ENCODE peak calls at places on chromosomes 7 and 10, in seven cellular contexts. One of them, this sample, is unnamed.

GRCh38 chr10:119655566-119656001 is 4.4 kb downstream of the BAG3 start:
- DNase-seq in stimulated activated CD8-positive, alpha-beta memory T cell treated with anti-CD3 and anti-CD28 coated beads, Interleukin-4, amount 100 ng/mL, for 24 hours: no peak
- DNase-seq in A172: peak; percentile 80
- DNase-seq in PC-3: peak; percentile 35
- DNase-seq in progenitor cell of endocrine pancreas: no peak
- DNase-seq in T1000: peak; percentile 73
- DNase-seq in fibroblast of the aortic adventitia: peak; percentile 87
- DNase-seq in this sample: no peak

GRCh38 chr7:12757443-12757842 is 70.0 kb downstream of the ARL4A start:
- DNase-seq in stimulated activated CD8-positive, alpha-beta memory T cell treated with anti-CD3 and anti-CD28 coated beads, Interleukin-4, amount 100 ng/mL, for 24 hours: no peak
- DNase-seq in A172: peak; percentile 79
- DNase-seq in PC-3: peak; percentile 70
- DNase-seq in progenitor cell of endocrine pancreas: no peak
- DNase-seq in T1000: no peak
- DNase-seq in fibroblast of the aortic adventitia: peak; percentile 91
- DNase-seq in this sample: no peak

GRCh38 chr7:19294629-19295028 is 149.4 kb upstream of the FERD3L start:
- DNase-seq in stimulated activated CD8-positive, alpha-beta memory T cell treated with anti-CD3 and anti-CD28 coated beads, Interleukin-4, amount 100 ng/mL, for 24 hours: no peak
- DNase-seq in A172: no peak
- DNase-seq in PC-3: peak; percentile 87
- DNase-seq in progenitor cell of endocrine pancreas: no peak
- DNase-seq in T1000: no peak
- DNase-seq in fibroblast of the aortic adventitia: peak; percentile 38
- DNase-seq in this sample: no peak

GRCh38 chr10:103666109-103666508 is 172.6 kb downstream of the NEURL1 start:
- DNase-seq in stimulated activated CD8-positive, alpha-beta memory T cell treated with anti-CD3 and anti-CD28 coated beads, Interleukin-4, amount 100 ng/mL, for 24 hours: no peak
- DNase-seq in A172: peak; percentile 33
- DNase-seq in PC-3: peak; percentile 20
- DNase-seq in progenitor cell of endocrine pancreas: no peak
- DNase-seq in T1000: no peak
- DNase-seq in fibroblast of the aortic adventitia: peak; percentile 60
- DNase-seq in this sample: peak; percentile 21

GRCh38 chr10:132401396-132402168 is 4.6 kb downstream of the PWWP2B start:
- DNase-seq in stimulated activated CD8-positive, alpha-beta memory T cell treated with anti-CD3 and anti-CD28 coated beads, Interleukin-4, amount 100 ng/mL, for 24 hours: no peak
- DNase-seq in A172: no peak
- DNase-seq in PC-3: no peak
- DNase-seq in progenitor cell of endocrine pancreas: no peak
- DNase-seq in T1000: no peak
- DNase-seq in fibroblast of the aortic adventitia: no peak
- DNase-seq in this sample: no peak

GRCh38 chr10:99730026-99730425 is 1.9 kb downstream of the COX15 start:
- DNase-seq in stimulated activated CD8-positive, alpha-beta memory T cell treated with anti-CD3 and anti-CD28 coated beads, Interleukin-4, amount 100 ng/mL, for 24 hours: no peak
- DNase-seq in A172: peak; percentile 19
- DNase-seq in PC-3: no peak
- DNase-seq in progenitor cell of endocrine pancreas: no peak
- DNase-seq in T1000: no peak
- DNase-seq in fibroblast of the aortic adventitia: no peak
- DNase-seq in this sample: no peak

GRCh38 chr10:47218803-47219202 is 81.2 kb upstream of the GDF10 start:
- DNase-seq in stimulated activated CD8-positive, alpha-beta memory T cell treated with anti-CD3 and anti-CD28 coated beads, Interleukin-4, amount 100 ng/mL, for 24 hours: no peak
- DNase-seq in A172: no peak
- DNase-seq in PC-3: no peak
- DNase-seq in progenitor cell of endocrine pancreas: no peak
- DNase-seq in T1000: no peak
- DNase-seq in fibroblast of the aortic adventitia: no peak
- DNase-seq in this sample: no peak

GRCh38 chr10:11011966-11012365 is 5.7 kb upstream of the CELF2 start:
- DNase-seq in stimulated activated CD8-positive, alpha-beta memory T cell treated with anti-CD3 and anti-CD28 coated beads, Interleukin-4, amount 100 ng/mL, for 24 hours: no peak
- DNase-seq in A172: no peak
- DNase-seq in PC-3: no peak
- DNase-seq in progenitor cell of endocrine pancreas: no peak
- DNase-seq in T1000: no peak
- DNase-seq in fibroblast of the aortic adventitia: no peak
- DNase-seq in this sample: no peak

GRCh38 chr7:33157781-33158180 is 28.4 kb downstream of the BBS9 start:
- DNase-seq in stimulated activated CD8-positive, alpha-beta memory T cell treated with anti-CD3 and anti-CD28 coated beads, Interleukin-4, amount 100 ng/mL, for 24 hours: no peak
- DNase-seq in A172: no peak
- DNase-seq in PC-3: no peak
- DNase-seq in progenitor cell of endocrine pancreas: no peak
- DNase-seq in T1000: no peak
- DNase-seq in fibroblast of the aortic adventitia: peak; percentile 54
- DNase-seq in this sample: no peak

GRCh38 chr10:49299816-49300139 is 808 bp downstream of the C10orf71 start:
- DNase-seq in stimulated activated CD8-positive, alpha-beta memory T cell treated with anti-CD3 and anti-CD28 coated beads, Interleukin-4, amount 100 ng/mL, for 24 hours: no peak
- DNase-seq in A172: no peak
- DNase-seq in PC-3: no peak
- DNase-seq in progenitor cell of endocrine pancreas: no peak
- DNase-seq in T1000: no peak
- DNase-seq in fibroblast of the aortic adventitia: no peak
- DNase-seq in this sample: no peak

GRCh38 chr10:92279297-92279696 is 11.6 kb downstream of the CPEB3 start:
- DNase-seq in stimulated activated CD8-positive, alpha-beta memory T cell treated with anti-CD3 and anti-CD28 coated beads, Interleukin-4, amount 100 ng/mL, for 24 hours: no peak
- DNase-seq in A172: no peak
- DNase-seq in PC-3: no peak
- DNase-seq in progenitor cell of endocrine pancreas: no peak
- DNase-seq in T1000: no peak
- DNase-seq in fibroblast of the aortic adventitia: peak; percentile 45
- DNase-seq in this sample: no peak

GRCh38 chr7:27453702-27454405 is 208.8 kb downstream of the HIBADH start:
- DNase-seq in stimulated activated CD8-positive, alpha-beta memory T cell treated with anti-CD3 and anti-CD28 coated beads, Interleukin-4, amount 100 ng/mL, for 24 hours: no peak
- DNase-seq in A172: peak; percentile 71
- DNase-seq in PC-3: no peak
- DNase-seq in progenitor cell of endocrine pancreas: no peak
- DNase-seq in T1000: peak; percentile 39
- DNase-seq in fibroblast of the aortic adventitia: peak; percentile 11
- DNase-seq in this sample: no peak

GRCh38 chr10:122998934-122999333 is 9.7 kb downstream of the IKZF5 start:
- DNase-seq in stimulated activated CD8-positive, alpha-beta memory T cell treated with anti-CD3 and anti-CD28 coated beads, Interleukin-4, amount 100 ng/mL, for 24 hours: no peak
- DNase-seq in A172: no peak
- DNase-seq in PC-3: no peak
- DNase-seq in progenitor cell of endocrine pancreas: no peak
- DNase-seq in T1000: no peak
- DNase-seq in fibroblast of the aortic adventitia: no peak
- DNase-seq in this sample: no peak